ENCODE peak calls at places on chromosomes 11 and 22, in eight cellular contexts. D is activated CD4-positive, alpha-beta T cell treated with anti-CD3 and anti-CD28 coated beads for 4 hours; X is stimulated activated CD8-positive, alpha-beta memory T cell treated with anti-CD3 and anti-CD28 coated beads, Interleukin-4, amount 100 ng/mL, for 24 hours; E is AG10803; K is GM10248; T is NCI-H1417; Q is iPS DF 19.7; P is GM23248. Y is an unnamed sample.

GRCh38 chr11:18802381-18803257 is 11.0 kb upstream of the PTPN5 start:
- DNase-seq in D (peak), X (no peak), E (peak), K (peak), T (peak), Q (peak), P (peak), Y (no peak)

GRCh38 chr11:45149483-45150056 is 3.1 kb downstream of the PRDM11 start:
- DNase-seq in D (no peak), X (no peak), E (no peak), K (no peak), T (no peak), Q (no peak), P (no peak), Y (no peak)

GRCh38 chr22:22983123-22983522 is 87.2 kb upstream of the GNAZ start:
- DNase-seq in D (no peak), X (no peak), E (no peak), K (no peak), T (no peak), Q (no peak), P (no peak), Y (no peak)

GRCh38 chr22:28329582-28330073 is 350.0 kb downstream of the TTC28 start:
- DNase-seq in D (no peak), X (no peak), E (peak), K (no peak), T (no peak), Q (no peak), P (peak), Y (no peak)

GRCh38 chr11:116840224-116840745 is 2.9 kb upstream of the APOA1 start:
- DNase-seq in D (no peak), X (no peak), E (peak), K (no peak), T (no peak), Q (no peak), P (peak), Y (no peak)

GRCh38 chr11:114684636-114685035 is 6.3 kb downstream of the NXPE2 start:
- DNase-seq in D (no peak), X (no peak), E (no peak), K (no peak), T (no peak), Q (no peak), P (peak), Y (no peak)

GRCh38 chr11:43419460-43419859 is 60.7 kb downstream of the TTC17 start:
- DNase-seq in D (peak), X (no peak), E (peak), K (peak), T (peak), Q (no peak), P (peak), Y (no peak)

GRCh38 chr11:34558673-34559072 is 45.1 kb upstream of the ELF5 start:
- DNase-seq in D (no peak), X (no peak), E (no peak), K (no peak), T (no peak), Q (no peak), P (peak), Y (no peak)

GRCh38 chr22:46149493-46149997 is 781 bp upstream of the PPARA start:
- DNase-seq in D (peak), X (peak), E (no peak), K (no peak), T (no peak), Q (no peak), P (peak), Y (no peak)

GRCh38 chr22:28181332-28181731 is 262.3 kb upstream of the PITPNB start:
- DNase-seq in D (no peak), X (no peak), E (peak), K (no peak), T (no peak), Q (no peak), P (peak), Y (no peak)

GRCh38 chr11:72899238-72899637 is 85.0 kb downstream of the ATG16L2 start:
- DNase-seq in D (no peak), X (no peak), E (no peak), K (no peak), T (no peak), Q (no peak), P (peak), Y (no peak)

GRCh38 chr22:23392420-23393121 is 187.5 kb downstream of the IGLL1 start:
- DNase-seq in D (no peak), X (no peak), E (no peak), K (no peak), T (no peak), Q (no peak), P (no peak), Y (no peak)

Y was measured in GM12892.